ENCODE peak calls at places on chromosomes 1 and 21, in five cellular contexts. One of them, this sample, is unnamed.
A peak's percentile ranks its signal among the peaks of the same experiment; 100 is the strongest.

GRCh38 chr1:161494069-161494735 is 11.1 kb upstream of the FCGR2A start:
- DNase-seq in neuronal stem cell: no peak
- DNase-seq in left lung: no peak
- DNase-seq in thyroid gland: no peak
- DNase-seq in naive thymus-derived CD4-positive, alpha-beta T cell: no peak
- DNase-seq in this sample: no peak

GRCh38 chr1:46535063-46535462 is 16.4 kb downstream of the KNCN start:
- DNase-seq in neuronal stem cell: no peak
- DNase-seq in left lung: no peak
- DNase-seq in thyroid gland: peak; percentile 31
- DNase-seq in naive thymus-derived CD4-positive, alpha-beta T cell: no peak
- DNase-seq in this sample: no peak

GRCh38 chr1:101237229-101237837 is 514 bp downstream of the S1PR1 start:
- DNase-seq in neuronal stem cell: no peak
- DNase-seq in left lung: no peak
- DNase-seq in thyroid gland: no peak
- DNase-seq in naive thymus-derived CD4-positive, alpha-beta T cell: peak; percentile 48
- DNase-seq in this sample: no peak

GRCh38 chr1:27102707-27103468 is 52.0 kb downstream of the SLC9A1 start:
- DNase-seq in neuronal stem cell: peak; percentile 78
- DNase-seq in left lung: peak; percentile 79
- DNase-seq in thyroid gland: peak; percentile 68
- DNase-seq in naive thymus-derived CD4-positive, alpha-beta T cell: peak; percentile 67
- DNase-seq in this sample: peak; percentile 76

GRCh38 chr1:6987940-6988339 is 202.7 kb downstream of the CAMTA1 start:
- DNase-seq in neuronal stem cell: no peak
- DNase-seq in left lung: peak; percentile 0
- DNase-seq in thyroid gland: no peak
- DNase-seq in naive thymus-derived CD4-positive, alpha-beta T cell: no peak
- DNase-seq in this sample: no peak

GRCh38 chr1:102586022-102586421 is 522.3 kb downstream of the COL11A1 start:
- DNase-seq in neuronal stem cell: no peak
- DNase-seq in left lung: no peak
- DNase-seq in thyroid gland: no peak
- DNase-seq in naive thymus-derived CD4-positive, alpha-beta T cell: no peak
- DNase-seq in this sample: no peak

GRCh38 chr21:46116846-46117585 is 19.1 kb downstream of the COL6A2 start:
- DNase-seq in neuronal stem cell: no peak
- DNase-seq in left lung: peak; percentile 28
- DNase-seq in thyroid gland: peak; percentile 0
- DNase-seq in naive thymus-derived CD4-positive, alpha-beta T cell: no peak
- DNase-seq in this sample: no peak

GRCh38 chr1:48938975-48939374 is 162.3 kb upstream of the BEND5 start:
- DNase-seq in neuronal stem cell: no peak
- DNase-seq in left lung: no peak
- DNase-seq in thyroid gland: no peak
- DNase-seq in naive thymus-derived CD4-positive, alpha-beta T cell: no peak
- DNase-seq in this sample: no peak

GRCh38 chr1:50851466-50851865 is 108.6 kb downstream of the FAF1 start:
- DNase-seq in neuronal stem cell: no peak
- DNase-seq in left lung: no peak
- DNase-seq in thyroid gland: no peak
- DNase-seq in naive thymus-derived CD4-positive, alpha-beta T cell: no peak
- DNase-seq in this sample: no peak

GRCh38 chr1:203328714-203329122 is 22.2 kb downstream of the FMOD start:
- DNase-seq in neuronal stem cell: no peak
- DNase-seq in left lung: peak; percentile 41
- DNase-seq in thyroid gland: peak; percentile 90
- DNase-seq in naive thymus-derived CD4-positive, alpha-beta T cell: no peak
- DNase-seq in this sample: no peak

GRCh38 chr1:38283736-38284470 is 237.3 kb upstream of the POU3F1 start:
- DNase-seq in neuronal stem cell: no peak
- DNase-seq in left lung: no peak
- DNase-seq in thyroid gland: no peak
- DNase-seq in naive thymus-derived CD4-positive, alpha-beta T cell: no peak
- DNase-seq in this sample: no peak

DNA sequence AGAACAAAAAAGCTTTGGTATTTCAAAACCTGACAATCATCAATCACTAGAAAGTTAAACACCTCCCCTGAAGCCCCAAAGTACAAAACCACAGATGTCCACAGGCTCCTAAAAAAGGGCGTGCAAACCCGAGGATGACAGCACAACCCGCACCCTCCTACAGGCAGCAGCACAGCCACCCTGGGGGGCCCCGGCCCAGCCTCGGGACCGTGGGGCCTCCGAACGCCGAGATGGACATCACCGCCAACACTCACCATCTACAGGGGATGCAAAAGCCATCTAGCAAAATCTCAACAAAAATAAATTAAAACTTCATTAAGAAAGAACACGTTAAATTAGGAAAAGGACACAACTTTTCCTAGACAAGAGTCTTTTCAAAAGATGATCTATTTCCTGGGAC is 6.6 kb downstream of the KIAA2013 start:
- DNase-seq in neuronal stem cell: no peak
- DNase-seq in left lung: no peak
- DNase-seq in thyroid gland: no peak
- DNase-seq in naive thymus-derived CD4-positive, alpha-beta T cell: no peak
- DNase-seq in this sample: no peak
- H3K4me1 ChIP-seq in neuronal stem cell: peaks cover 5% of the 10 kb centered on the region
- H3K4me1 ChIP-seq in left lung: peaks cover 8% of the 10 kb centered on the region
- H3K4me1 ChIP-seq in thyroid gland: peaks cover 32% of the 10 kb centered on the region
- H3K4me1 ChIP-seq in naive thymus-derived CD4-positive, alpha-beta T cell: peaks cover 10% of the 10 kb centered on the region
- H3K4me1 ChIP-seq in this sample: peaks cover 16% of the 10 kb centered on the region

GRCh38 chr1:33335020-33335419 is 14.1 kb upstream of the A3GALT2 start:
- DNase-seq in neuronal stem cell: no peak
- DNase-seq in left lung: no peak
- DNase-seq in thyroid gland: no peak
- DNase-seq in naive thymus-derived CD4-positive, alpha-beta T cell: no peak
- DNase-seq in this sample: no peak
- H3K4me1 ChIP-seq in neuronal stem cell: peaks cover 28% of the 10 kb centered on the region
- H3K4me1 ChIP-seq in left lung: peaks cover 52% of the 10 kb centered on the region
- H3K4me1 ChIP-seq in thyroid gland: peaks cover 86% of the 10 kb centered on the region
- H3K4me1 ChIP-seq in naive thymus-derived CD4-positive, alpha-beta T cell: no peaks in the 10 kb centered on the region
- H3K4me1 ChIP-seq in this sample: peaks cover 31% of the 10 kb centered on the region

DNA sequence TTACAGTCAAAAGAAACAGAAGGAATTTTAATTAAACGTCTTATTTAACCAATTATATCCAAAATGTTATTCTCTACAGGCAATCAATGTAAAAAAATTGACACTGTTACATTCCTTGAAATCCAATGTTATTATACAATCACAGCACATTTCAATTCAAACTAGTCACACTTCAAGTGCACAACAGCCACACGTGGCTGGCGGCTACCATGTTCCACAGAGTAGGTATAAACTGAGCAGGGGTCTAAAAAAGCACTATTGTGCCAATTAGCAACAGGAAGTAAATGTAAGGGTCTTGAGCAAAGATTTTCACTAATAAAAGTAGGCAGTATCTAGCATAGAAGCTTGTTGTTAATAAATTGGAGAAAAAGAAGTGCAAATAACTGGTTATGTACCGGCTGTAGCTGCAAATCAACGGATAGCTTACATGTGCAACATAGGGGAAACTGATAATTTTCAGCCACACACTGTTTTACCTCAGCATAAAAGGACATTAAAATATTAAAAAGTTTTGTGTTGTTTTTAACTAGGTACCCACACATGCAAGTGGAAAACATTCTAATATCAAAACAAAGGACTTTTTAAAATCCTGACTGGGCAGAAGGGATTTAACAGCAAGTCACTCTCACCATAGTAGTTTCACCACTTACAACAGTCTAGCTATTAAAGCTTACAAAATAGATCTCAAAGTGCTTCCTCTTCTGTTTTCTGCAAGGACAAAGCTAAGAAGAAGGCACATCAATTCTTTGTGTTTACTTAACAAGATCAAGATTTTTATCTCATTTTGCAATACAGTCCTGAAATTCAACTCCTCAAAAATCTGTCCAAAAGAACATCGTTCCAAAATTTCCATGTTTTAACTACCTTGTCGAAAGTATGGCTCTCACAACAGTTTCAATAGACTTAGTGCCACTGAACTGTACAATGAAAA is 2.5 kb downstream of the CSDE1 start:
- DNase-seq in neuronal stem cell: no peak
- DNase-seq in left lung: no peak
- DNase-seq in thyroid gland: no peak
- DNase-seq in naive thymus-derived CD4-positive, alpha-beta T cell: no peak
- DNase-seq in this sample: no peak
- H3K4me1 ChIP-seq in neuronal stem cell: peaks cover 10% of the 10 kb centered on the region
- H3K4me1 ChIP-seq in left lung: peaks cover 36% of the 10 kb centered on the region
- H3K4me1 ChIP-seq in thyroid gland: peaks cover 74% of the 10 kb centered on the region
- H3K4me1 ChIP-seq in naive thymus-derived CD4-positive, alpha-beta T cell: peaks cover 72% of the 10 kb centered on the region
- H3K4me1 ChIP-seq in this sample: peaks cover 28% of the 10 kb centered on the region

GRCh38 chr1:65209005-65209885 is 61.2 kb downstream of the AK4 start:
- DNase-seq in neuronal stem cell: no peak
- DNase-seq in left lung: no peak
- DNase-seq in thyroid gland: peak; percentile 11
- DNase-seq in naive thymus-derived CD4-positive, alpha-beta T cell: no peak
- DNase-seq in this sample: no peak

GRCh38 chr1:65208577-65208976 is 60.6 kb downstream of the AK4 start:
- DNase-seq in neuronal stem cell: no peak
- DNase-seq in left lung: no peak
- DNase-seq in thyroid gland: no peak
- DNase-seq in naive thymus-derived CD4-positive, alpha-beta T cell: no peak
- DNase-seq in this sample: no peak

DNA sequence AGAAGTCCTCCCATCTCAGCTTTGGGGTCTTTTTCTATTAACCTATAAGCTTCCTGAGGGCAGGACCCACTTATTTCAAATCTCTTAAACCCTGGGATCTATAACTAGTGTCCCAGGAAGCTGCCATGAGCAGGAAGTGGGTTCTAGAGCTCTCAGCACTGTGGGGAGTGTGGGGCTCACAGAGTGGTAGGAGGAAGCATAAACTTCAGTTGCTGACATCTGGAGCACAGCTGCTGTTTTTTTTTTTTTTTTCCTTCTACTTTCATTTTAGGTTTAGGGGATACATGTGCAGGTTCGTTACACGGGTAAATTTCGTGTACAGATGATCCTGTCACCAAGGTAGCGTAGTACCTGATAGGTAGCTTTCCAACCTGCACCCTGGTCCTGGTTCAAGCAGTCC is 59.3 kb downstream of the AK4 start:
- DNase-seq in neuronal stem cell: no peak
- DNase-seq in left lung: no peak
- DNase-seq in thyroid gland: no peak
- DNase-seq in naive thymus-derived CD4-positive, alpha-beta T cell: no peak
- DNase-seq in this sample: no peak
- H3K4me1 ChIP-seq in neuronal stem cell: no peaks in the 10 kb centered on the region
- H3K4me1 ChIP-seq in left lung: no peaks in the 10 kb centered on the region
- H3K4me1 ChIP-seq in thyroid gland: no peaks in the 10 kb centered on the region
- H3K4me1 ChIP-seq in naive thymus-derived CD4-positive, alpha-beta T cell: no peaks in the 10 kb centered on the region
- H3K4me1 ChIP-seq in this sample: no peaks in the 10 kb centered on the region

DNA sequence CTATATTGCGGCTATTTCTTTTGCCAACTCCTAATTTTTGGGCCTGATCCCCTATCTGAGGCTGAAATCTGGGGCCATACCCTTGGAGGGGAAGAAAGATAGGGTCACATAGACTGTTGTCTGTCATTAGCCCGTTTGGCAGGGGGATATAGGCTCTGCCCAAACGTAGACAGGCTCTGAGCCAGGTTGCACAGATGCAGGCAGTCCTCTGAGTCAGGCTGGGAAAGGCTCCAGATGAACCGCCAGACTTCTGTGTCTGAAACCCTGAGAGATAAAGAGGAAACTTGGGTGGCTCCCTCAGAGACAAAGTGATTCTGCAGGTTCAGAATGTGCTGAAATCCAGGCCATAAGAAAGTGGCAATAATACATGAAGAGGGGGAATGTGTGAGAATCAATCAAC is 4.0 kb upstream of the CAP1 start:
- DNase-seq in neuronal stem cell: no peak
- DNase-seq in left lung: peak; percentile 59
- DNase-seq in thyroid gland: no peak
- DNase-seq in naive thymus-derived CD4-positive, alpha-beta T cell: no peak
- DNase-seq in this sample: no peak
- H3K4me1 ChIP-seq in neuronal stem cell: peaks cover 10% of the 10 kb centered on the region
- H3K4me1 ChIP-seq in left lung: peaks cover 19% of the 10 kb centered on the region
- H3K4me1 ChIP-seq in thyroid gland: peaks cover 18% of the 10 kb centered on the region
- H3K4me1 ChIP-seq in naive thymus-derived CD4-positive, alpha-beta T cell: peaks cover 42% of the 10 kb centered on the region
- H3K4me1 ChIP-seq in this sample: peaks cover 25% of the 10 kb centered on the region

GRCh38 chr21:36703626-36704280 is 4.8 kb downstream of the SIM2 start:
- DNase-seq in neuronal stem cell: no peak
- DNase-seq in left lung: no peak
- DNase-seq in thyroid gland: no peak
- DNase-seq in naive thymus-derived CD4-positive, alpha-beta T cell: no peak
- DNase-seq in this sample: no peak
- H3K4me1 ChIP-seq in neuronal stem cell: peaks cover 30% of the 10 kb centered on the region
- H3K4me1 ChIP-seq in left lung: peaks cover 10% of the 10 kb centered on the region
- H3K4me1 ChIP-seq in thyroid gland: peaks cover 57% of the 10 kb centered on the region
- H3K4me1 ChIP-seq in naive thymus-derived CD4-positive, alpha-beta T cell: no peaks in the 10 kb centered on the region
- H3K4me1 ChIP-seq in this sample: peaks cover 11% of the 10 kb centered on the region

GRCh38 chr1:156704166-156704711 is 1.1 kb downstream of the CRABP2 start:
- DNase-seq in neuronal stem cell: no peak
- DNase-seq in left lung: no peak
- DNase-seq in thyroid gland: no peak
- DNase-seq in naive thymus-derived CD4-positive, alpha-beta T cell: no peak
- DNase-seq in this sample: no peak

GRCh38 chr1:156705321-156705917 is at the start of gene CRABP2:
- DNase-seq in neuronal stem cell: peak; percentile 78
- DNase-seq in left lung: peak; percentile 39
- DNase-seq in thyroid gland: peak; percentile 40
- DNase-seq in naive thymus-derived CD4-positive, alpha-beta T cell: no peak
- DNase-seq in this sample: no peak

GRCh38 chr1:156704930-156705320 is 458 bp downstream of the CRABP2 start:
- DNase-seq in neuronal stem cell: no peak
- DNase-seq in left lung: peak; percentile 48
- DNase-seq in thyroid gland: peak; percentile 47
- DNase-seq in naive thymus-derived CD4-positive, alpha-beta T cell: no peak
- DNase-seq in this sample: peak; percentile 67

GRCh38 chr1:156703336-156703735 is 2.0 kb downstream of the CRABP2 start:
- DNase-seq in neuronal stem cell: no peak
- DNase-seq in left lung: no peak
- DNase-seq in thyroid gland: peak; percentile 63
- DNase-seq in naive thymus-derived CD4-positive, alpha-beta T cell: no peak
- DNase-seq in this sample: no peak

GRCh38 chr1:156703741-156704140 is 1.6 kb downstream of the CRABP2 start:
- DNase-seq in neuronal stem cell: no peak
- DNase-seq in left lung: no peak
- DNase-seq in thyroid gland: no peak
- DNase-seq in naive thymus-derived CD4-positive, alpha-beta T cell: no peak
- DNase-seq in this sample: no peak
- H3K4me1 ChIP-seq in neuronal stem cell: peaks cover 40% of the 10 kb centered on the region
- H3K4me1 ChIP-seq in left lung: peaks cover 19% of the 10 kb centered on the region
- H3K4me1 ChIP-seq in thyroid gland: peaks cover 43% of the 10 kb centered on the region
- H3K4me1 ChIP-seq in naive thymus-derived CD4-positive, alpha-beta T cell: peaks cover 23% of the 10 kb centered on the region
- H3K4me1 ChIP-seq in this sample: peaks cover 45% of the 10 kb centered on the region

GRCh38 chr1:151289080-151289935 is 7.2 kb downstream of the ZNF687 start:
- DNase-seq in neuronal stem cell: no peak
- DNase-seq in left lung: no peak
- DNase-seq in thyroid gland: no peak
- DNase-seq in naive thymus-derived CD4-positive, alpha-beta T cell: no peak
- DNase-seq in this sample: no peak
- H3K4me1 ChIP-seq in neuronal stem cell: no peaks in the 10 kb centered on the region
- H3K4me1 ChIP-seq in left lung: no peaks in the 10 kb centered on the region
- H3K4me1 ChIP-seq in thyroid gland: peaks cover 3% of the 10 kb centered on the region
- H3K4me1 ChIP-seq in naive thymus-derived CD4-positive, alpha-beta T cell: no peaks in the 10 kb centered on the region
- H3K4me1 ChIP-seq in this sample: no peaks in the 10 kb centered on the region

This sample was measured in SJSA1.